ENCODE peak calls at places on chromosomes 11 and 22, in seven cellular contexts. T is heart right ventricle, W is SK-N-DZ, A is GM20000, Q is kidney, E is frontal cortex, N is choroid plexus epithelial cell. O is an unnamed sample.
A peak's percentile ranks its signal among the peaks of the same experiment; 100 is the strongest.

GRCh38 chr11:292211-293121 is 3.5 kb downstream of the PGGHG start:
- DNase-seq in T (no peak), W (no peak), A (no peak), Q (peak; percentile 75), E (no peak), N (no peak), O (no peak)

GRCh38 chr11:132220464-132220863 is 850.0 kb downstream of the NTM start:
- DNase-seq in T (no peak), W (no peak), A (no peak), Q (no peak), E (no peak), N (peak; percentile 90), O (no peak)

GRCh38 chr11:83119216-83119615 is 37.7 kb upstream of the PCF11 start:
- DNase-seq in T (no peak), W (no peak), A (no peak), Q (no peak), E (no peak), N (peak; percentile 41), O (no peak)

GRCh38 chr11:65078151-65078550 is 5.7 kb downstream of the CDCA5 start:
- DNase-seq in T (no peak), W (peak; percentile 60), A (peak; percentile 63), Q (no peak), E (no peak), N (peak; percentile 56), O (peak; percentile 19)

GRCh38 chr22:43066844-43067385 is 22.3 kb downstream of the TTLL1 start:
- DNase-seq in T (no peak), W (no peak), A (no peak), Q (no peak), E (no peak), N (peak; percentile 71), O (no peak)

GRCh38 chr11:132024587-132025295 is 654.3 kb downstream of the NTM start:
- DNase-seq in T (no peak), W (no peak), A (peak; percentile 13), Q (no peak), E (no peak), N (peak; percentile 87), O (no peak)

GRCh38 chr22:50218996-50219727 is 18.4 kb downstream of the SELENOO start:
- DNase-seq in T (peak; percentile 83), W (no peak), A (no peak), Q (peak; percentile 90), E (peak; percentile 89), N (peak; percentile 94), O (peak; percentile 69)

GRCh38 chr11:23767576-23767975 is 729.3 kb upstream of the LUZP2 start:
- DNase-seq in T (no peak), W (no peak), A (no peak), Q (no peak), E (no peak), N (no peak), O (no peak)

GRCh38 chr11:117066959-117067358 is 31.3 kb downstream of the SIK3 start:
- DNase-seq in T (no peak), W (no peak), A (no peak), Q (no peak), E (no peak), N (no peak), O (no peak)

GRCh38 chr11:127037001-127037400 is 36.4 kb upstream of the KIRREL3 start:
- DNase-seq in T (no peak), W (no peak), A (no peak), Q (no peak), E (no peak), N (no peak), O (no peak)

GRCh38 chr22:41664490-41664889 is 24.2 kb downstream of the SNU13 start:
- DNase-seq in T (no peak), W (no peak), A (no peak), Q (no peak), E (no peak), N (no peak), O (no peak)

GRCh38 chr22:24926849-24927579 is 19.5 kb downstream of the LHFPL7 start:
- DNase-seq in T (no peak), W (no peak), A (no peak), Q (no peak), E (no peak), N (peak; percentile 83), O (no peak)

GRCh38 chr11:11401960-11402359 is 48.9 kb upstream of the CSNK2A3 start:
- DNase-seq in T (no peak), W (no peak), A (no peak), Q (no peak), E (no peak), N (no peak), O (no peak)

GRCh38 chr22:20787746-20788626 is 14.1 kb downstream of the SERPIND1 start:
- DNase-seq in T (no peak), W (no peak), A (no peak), Q (no peak), E (no peak), N (no peak), O (no peak)

GRCh38 chr22:42138122-42138770 is 7.6 kb upstream of the CYP2D6 start:
- DNase-seq in T (no peak), W (no peak), A (no peak), Q (no peak), E (no peak), N (no peak), O (no peak)

GRCh38 chr11:128731041-128731663 is 37.3 kb downstream of the FLI1 start:
- DNase-seq in T (no peak), W (no peak), A (no peak), Q (no peak), E (no peak), N (no peak), O (no peak)

GRCh38 chr22:44523981-44524759 is 26.1 kb upstream of the RTL6 start:
- DNase-seq in T (no peak), W (peak; percentile 16), A (no peak), Q (no peak), E (no peak), N (peak; percentile 94), O (no peak)

GRCh38 chr11:111081021-111081511 is 164.5 kb upstream of the POU2AF2 start:
- DNase-seq in T (no peak), W (no peak), A (no peak), Q (no peak), E (no peak), N (peak; percentile 35), O (no peak)

GRCh38 chr11:116930177-116930576 is 92.8 kb upstream of the APOA1 start:
- DNase-seq in T (peak; percentile 26), W (no peak), A (peak; percentile 27), Q (no peak), E (no peak), N (peak; percentile 70), O (no peak)

GRCh38 chr11:43687120-43687791 is 6.7 kb downstream of the HSD17B12 start:
- DNase-seq in T (peak; percentile 63), W (no peak), A (no peak), Q (peak; percentile 62), E (no peak), N (peak; percentile 81), O (no peak)

GRCh38 chr22:40637181-40638150 is 947 bp upstream of the MRTFA start:
- DNase-seq in T (peak; percentile 25), W (no peak), A (peak; percentile 29), Q (no peak), E (peak; percentile 51), N (no peak), O (peak; percentile 56)